ENCODE peak calls at places on chromosome 19, in nine cellular contexts. G is HTR-8/SVneo; N is activated naive CD8-positive, alpha-beta T cell treated with anti-CD3 and anti-CD28 coated beads, Interleukin-2, amount 50 U/mL, for 24 hours; Z is small intestine; H is tibial nerve; Q is stimulated activated CD4-positive, alpha-beta T cell treated with anti-CD3 and anti-CD28 coated beads, Interleukin-4, amount 100 ng/mL, for 48 hours; M is NCI-H774; Y is globus pallidus; L is brain microvascular endothelial cell. P is an unnamed sample.

GRCh38 chr19:49058592-49058991 is 1.0 kb upstream of the CGB7 start:
- DNase-seq in G (no peak), L (peak; percentile 40), Z (no peak), M (no peak), Q (no peak), H (no peak), N (peak; percentile 34), Y (no peak), P (peak; percentile 20)

GRCh38 chr19:1312732-1313694 is 27.3 kb downstream of the EFNA2 start:
- DNase-seq in G (peak; percentile 89), N (no peak), Z (peak; percentile 29), Q (no peak), L (peak; percentile 45), Y (no peak), M (no peak), H (no peak), P (no peak)

GRCh38 chr19:41537789-41538188 is 38.2 kb upstream of the CEACAM21 start:
- DNase-seq in H (no peak), L (peak; percentile 36), Y (no peak), N (peak; percentile 41), Q (no peak), Z (peak; percentile 36), M (no peak), G (no peak), P (peak; percentile 8)

GRCh38 chr19:7294571-7295212 is 478 bp upstream of the INSR start:
- DNase-seq in H (peak; percentile 62), Y (peak; percentile 76), M (no peak), Z (peak; percentile 82), Q (peak; percentile 28), N (peak; percentile 25), L (no peak), G (peak; percentile 59), P (peak; percentile 30)

GRCh38 chr19:46466536-46467199 is 4.7 kb downstream of the PNMA8A start:
- DNase-seq in L (peak; percentile 75), H (no peak), G (peak; percentile 45), M (no peak), Y (no peak), Q (no peak), Z (no peak), N (no peak), P (no peak)

GRCh38 chr19:3509566-3509989 is 3.5 kb downstream of the FZR1 start:
- DNase-seq in Y (no peak), L (peak; percentile 68), Z (no peak), M (no peak), Q (no peak), H (no peak), N (peak; percentile 60), G (no peak), P (no peak)

GRCh38 chr19:19064811-19065745 is 1.3 kb downstream of the SLC25A42 start:
- DNase-seq in Y (no peak), L (no peak), Q (peak; percentile 23), Z (peak; percentile 25), H (no peak), G (no peak), N (peak; percentile 55), M (no peak), P (peak; percentile 47)

GRCh38 chr19:33796164-33797100 is at the start of gene KCTD15:
- DNase-seq in Q (no peak), H (no peak), Y (no peak), L (no peak), N (peak; percentile 51), Z (no peak), M (peak; percentile 47), G (no peak), P (no peak)

GRCh38 chr19:29934257-29934656 is 7.8 kb upstream of the URI1 start:
- DNase-seq in Z (no peak), N (no peak), Y (no peak), H (no peak), L (no peak), G (no peak), M (no peak), Q (no peak), P (no peak)

GRCh38 chr19:33514885-33515485 is 6.6 kb downstream of the PEPD start:
- DNase-seq in M (no peak), N (no peak), G (no peak), H (peak; percentile 17), L (peak; percentile 25), Z (peak; percentile 38), Y (no peak), Q (no peak), P (peak; percentile 9)

GRCh38 chr19:15248106-15248505 is 15.9 kb upstream of the EPHX3 start:
- DNase-seq in H (no peak), N (no peak), L (peak; percentile 48), Z (no peak), Q (no peak), Y (no peak), G (no peak), M (no peak), P (no peak)

GRCh38 chr19:16144216-16144581 is 714 bp downstream of the HSH2D start:
- DNase-seq in L (no peak), Q (no peak), H (no peak), G (no peak), Y (no peak), M (no peak), N (no peak), Z (no peak), P (no peak)

GRCh38 chr19:2061093-2061935 is 10.3 kb upstream of the MKNK2 start:
- DNase-seq in N (peak; percentile 100), Z (peak; percentile 99), Y (peak; percentile 98), M (peak; percentile 98), H (peak; percentile 100), L (peak; percentile 98), G (peak; percentile 97), Q (peak; percentile 99), P (peak; percentile 99)

GRCh38 chr19:789473-790052 is 7.7 kb upstream of the PTBP1 start:
- DNase-seq in L (no peak), G (no peak), M (no peak), Q (no peak), H (no peak), Z (no peak), N (no peak), Y (no peak), P (no peak)

GRCh38 chr19:334296-335071 is 10.1 kb downstream of the MIER2 start:
- DNase-seq in N (no peak), Z (no peak), L (no peak), M (no peak), Q (no peak), G (no peak), H (no peak), Y (no peak), P (no peak)

GRCh38 chr19:48196933-48197665 is 26.6 kb downstream of the ZSWIM9 start:
- DNase-seq in L (no peak), Z (peak; percentile 12), Q (no peak), G (no peak), M (no peak), H (no peak), N (no peak), Y (no peak), P (no peak)

GRCh38 chr19:45076029-45076850 is at the start of gene ZNF296:
- DNase-seq in G (peak; percentile 76), L (no peak), M (peak; percentile 79), H (peak; percentile 30), N (peak; percentile 86), Z (peak; percentile 89), Y (no peak), Q (peak; percentile 81), P (no peak)

P was measured in DND-41.